ENCODE peak calls at places on chromosomes 7 and 10, in five cellular contexts. G is right lobe of liver, D is cardiac muscle cell, T is psoas muscle, W is adipocyte. Q is an unnamed sample.

GRCh38 chr7:140639366-140640053 is 1.1 kb downstream of the DENND2A start:
- DNase-seq in T (peak; percentile 76), D (no peak), G (no peak), W (peak; percentile 47), Q (no peak)

GRCh38 chr7:105131033-105131656 is 117.1 kb downstream of the KMT2E start:
- DNase-seq in D (no peak), W (no peak), G (no peak), T (no peak), Q (no peak)

GRCh38 chr7:104123786-104124185 is 84.0 kb downstream of the ORC5 start:
- DNase-seq in G (no peak), D (no peak), W (no peak), T (no peak), Q (no peak)

GRCh38 chr10:1515780-1516491 is 221.4 kb downstream of the ADARB2 start:
- DNase-seq in D (no peak), G (no peak), T (no peak), W (no peak), Q (no peak)

GRCh38 chr7:28408974-28409715 is 3.2 kb upstream of the CREB5 start:
- DNase-seq in D (peak; percentile 96), W (peak; percentile 98), G (peak; percentile 74), T (peak; percentile 97), Q (peak; percentile 88)

GRCh38 chr10:10831085-10831484 is 186.6 kb upstream of the CELF2 start:
- DNase-seq in G (no peak), D (no peak), W (peak; percentile 79), T (peak; percentile 75), Q (peak; percentile 54)

GRCh38 chr7:50734246-50734645 is 48.5 kb downstream of the GRB10 start:
- DNase-seq in W (no peak), T (no peak), G (no peak), D (no peak), Q (no peak)

GRCh38 chr10:21599582-21599981 is 65.5 kb downstream of the MLLT10 start:
- DNase-seq in T (no peak), D (no peak), W (no peak), G (no peak), Q (peak; percentile 34)

GRCh38 chr10:71307469-71308085 is 11.5 kb upstream of the SLC29A3 start:
- DNase-seq in D (no peak), G (peak; percentile 88), T (no peak), W (no peak), Q (no peak)

DNA sequence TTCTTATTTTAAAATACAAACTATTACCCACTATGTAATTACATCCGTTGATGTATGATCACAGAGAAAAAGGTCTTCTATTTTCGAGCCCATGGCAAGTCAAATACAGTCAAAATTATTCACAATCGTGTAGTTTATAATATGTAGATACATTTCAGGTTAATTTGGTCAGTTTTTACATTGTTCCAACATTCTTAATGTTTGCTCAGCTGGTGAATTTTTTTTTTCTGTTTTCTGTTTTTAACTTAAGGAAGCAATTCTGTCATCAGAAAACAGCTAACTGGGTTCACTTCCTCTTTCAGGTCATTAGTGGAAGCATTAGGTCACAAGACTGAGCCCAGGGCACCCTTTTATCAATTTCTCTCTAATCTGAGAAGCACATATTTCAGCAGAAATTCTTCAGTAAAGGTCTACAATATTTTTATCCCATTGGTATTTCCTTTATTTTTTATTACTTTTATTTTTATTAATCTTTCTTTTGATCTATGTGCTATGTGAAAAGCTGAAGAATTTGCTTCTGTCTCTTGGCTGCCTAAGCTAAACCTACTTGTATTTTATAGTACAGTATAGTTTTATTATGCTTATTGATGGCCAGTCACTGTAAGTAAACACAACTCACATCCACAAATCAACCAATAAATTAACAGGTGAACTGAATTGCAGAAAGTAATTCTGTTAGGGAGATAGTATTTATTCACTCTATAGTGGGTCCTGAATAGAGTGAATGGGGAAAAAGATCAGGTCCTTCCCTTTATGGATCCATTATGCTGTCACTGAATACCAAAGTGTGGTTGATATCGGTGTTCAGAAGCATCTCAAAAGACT is 84.6 kb downstream of the ICA1 start:
- DNase-seq in W (no peak), T (no peak), D (no peak), G (no peak), Q (no peak)
- H3K4me1 ChIP-seq in W (peaks cover 15% of the 10 kb centered on the region), T (peaks cover 13% of the 10 kb centered on the region), D (no peaks in the 10 kb centered on the region), G (peaks cover 18% of the 10 kb centered on the region), Q (peaks cover 53% of the 10 kb centered on the region)

GRCh38 chr10:91307489-91307888 is 87.0 kb downstream of the PCGF5 start:
- DNase-seq in W (no peak), T (no peak), G (no peak), D (no peak), Q (no peak)
- H3K9me3 ChIP-seq in W (no peaks in the 10 kb centered on the region), T (no peaks in the 10 kb centered on the region), G (no peaks in the 10 kb centered on the region), D (no peaks in the 10 kb centered on the region), Q (no peaks in the 10 kb centered on the region)

DNA sequence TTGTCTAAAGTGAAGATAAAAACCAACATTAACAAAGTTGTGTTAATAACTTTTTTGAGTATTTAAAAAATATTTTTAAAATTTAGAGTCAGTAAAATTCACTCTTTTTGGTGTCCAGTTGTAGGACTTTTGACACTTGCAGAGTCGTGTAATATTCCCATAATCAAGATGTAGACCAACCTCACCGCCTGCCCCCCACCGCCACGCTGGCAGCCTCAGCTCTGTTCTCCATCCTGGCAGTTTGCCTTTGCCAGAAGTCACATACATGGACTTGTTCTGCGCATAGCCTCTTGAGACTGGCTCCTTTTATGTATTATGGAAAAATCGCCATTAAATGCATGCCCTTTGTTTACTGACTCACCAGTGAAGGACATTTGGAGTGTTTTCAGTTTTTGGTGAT is 27.3 kb upstream of the SYCE1 start:
- DNase-seq in G (no peak), W (no peak), T (no peak), D (no peak), Q (no peak)
- H3K27me3 ChIP-seq in G (no peaks in the 10 kb centered on the region), W (peaks cover 37% of the 10 kb centered on the region), T (peaks cover under 1% of the 10 kb centered on the region), D (no peaks in the 10 kb centered on the region), Q (peaks cover 74% of the 10 kb centered on the region)

GRCh38 chr10:63206997-63207952 is 74.1 kb downstream of the NRBF2 start:
- DNase-seq in W (peak; percentile 69), G (no peak), D (peak; percentile 17), T (no peak), Q (no peak)
- H3K4me1 ChIP-seq in W (peaks cover 33% of the 10 kb centered on the region), G (peaks cover 3% of the 10 kb centered on the region), D (peaks cover 42% of the 10 kb centered on the region), T (peaks cover 55% of the 10 kb centered on the region), Q (peaks cover 12% of the 10 kb centered on the region)

GRCh38 chr7:30196408-30196807 is 61.6 kb downstream of the MTURN start:
- DNase-seq in W (no peak), T (no peak), D (no peak), G (no peak), Q (no peak)
- H3K9me3 ChIP-seq in W (peaks cover 21% of the 10 kb centered on the region), T (no peaks in the 10 kb centered on the region), D (no peaks in the 10 kb centered on the region), G (no peaks in the 10 kb centered on the region), Q (peaks cover 14% of the 10 kb centered on the region)

GRCh38 chr10:44355630-44356029 is 29.3 kb downstream of the CXCL12 start:
- DNase-seq in G (no peak), T (no peak), W (no peak), D (no peak), Q (no peak)

GRCh38 chr10:44356139-44357115 is 28.5 kb downstream of the CXCL12 start:
- DNase-seq in W (no peak), D (no peak), T (no peak), G (no peak), Q (no peak)

GRCh38 chr10:44353128-44353390 is 31.8 kb downstream of the CXCL12 start:
- DNase-seq in D (no peak), G (no peak), T (no peak), W (no peak), Q (no peak)

GRCh38 chr10:44353721-44354120 is 31.2 kb downstream of the CXCL12 start:
- DNase-seq in D (no peak), T (no peak), W (no peak), G (no peak), Q (no peak)

GRCh38 chr10:44352316-44353127 is 32.4 kb downstream of the CXCL12 start:
- DNase-seq in D (no peak), T (peak; percentile 79), W (peak; percentile 59), G (no peak), Q (no peak)
- H3K27me3 ChIP-seq in D (no peaks in the 10 kb centered on the region), T (no peaks in the 10 kb centered on the region), W (peaks cover 25% of the 10 kb centered on the region), G (no peaks in the 10 kb centered on the region), Q (no peaks in the 10 kb centered on the region)

DNA sequence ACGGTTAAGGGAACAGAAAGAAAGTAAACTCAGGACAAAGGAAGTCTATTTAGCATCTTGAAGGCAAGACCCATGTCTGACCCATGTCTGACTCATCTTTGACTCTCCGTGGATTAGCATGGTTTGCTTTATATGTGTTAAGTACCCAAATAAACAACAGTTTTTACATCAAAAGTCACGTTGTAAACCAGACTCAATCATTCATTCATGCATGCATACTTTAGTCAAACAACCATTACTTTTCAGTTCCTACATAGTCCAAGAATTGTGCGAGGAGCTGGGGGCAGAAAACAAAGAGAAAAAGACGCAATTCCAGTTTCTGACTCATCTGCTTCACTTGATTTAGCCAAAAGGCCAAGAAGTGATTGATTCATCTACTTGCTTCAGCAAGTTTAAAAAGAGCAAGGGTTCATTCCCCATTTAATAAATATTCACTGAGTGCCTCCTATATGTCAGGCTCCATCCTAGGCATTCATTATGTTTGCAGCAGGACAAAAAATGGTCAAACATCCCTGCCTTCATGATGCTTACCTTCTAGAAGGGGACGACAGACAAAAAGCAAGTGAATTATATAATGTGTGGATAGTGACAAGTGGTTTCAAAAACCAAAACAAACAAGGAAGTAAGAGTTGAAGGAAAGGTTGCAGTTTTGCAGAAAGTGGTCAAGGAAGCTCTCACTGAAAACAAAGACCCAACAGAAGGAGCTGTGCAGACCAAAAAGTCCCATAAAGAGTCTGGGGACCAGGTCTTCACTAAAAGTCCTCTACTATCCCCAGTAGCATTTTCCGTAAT is 116.2 kb downstream of the FAM107B start:
- DNase-seq in G (no peak), T (no peak), D (no peak), W (peak; percentile 54), Q (no peak)
- H3K4me1 ChIP-seq in G (no peaks in the 10 kb centered on the region), T (no peaks in the 10 kb centered on the region), D (peaks cover 16% of the 10 kb centered on the region), W (peaks cover 28% of the 10 kb centered on the region), Q (peaks cover 63% of the 10 kb centered on the region)

DNA sequence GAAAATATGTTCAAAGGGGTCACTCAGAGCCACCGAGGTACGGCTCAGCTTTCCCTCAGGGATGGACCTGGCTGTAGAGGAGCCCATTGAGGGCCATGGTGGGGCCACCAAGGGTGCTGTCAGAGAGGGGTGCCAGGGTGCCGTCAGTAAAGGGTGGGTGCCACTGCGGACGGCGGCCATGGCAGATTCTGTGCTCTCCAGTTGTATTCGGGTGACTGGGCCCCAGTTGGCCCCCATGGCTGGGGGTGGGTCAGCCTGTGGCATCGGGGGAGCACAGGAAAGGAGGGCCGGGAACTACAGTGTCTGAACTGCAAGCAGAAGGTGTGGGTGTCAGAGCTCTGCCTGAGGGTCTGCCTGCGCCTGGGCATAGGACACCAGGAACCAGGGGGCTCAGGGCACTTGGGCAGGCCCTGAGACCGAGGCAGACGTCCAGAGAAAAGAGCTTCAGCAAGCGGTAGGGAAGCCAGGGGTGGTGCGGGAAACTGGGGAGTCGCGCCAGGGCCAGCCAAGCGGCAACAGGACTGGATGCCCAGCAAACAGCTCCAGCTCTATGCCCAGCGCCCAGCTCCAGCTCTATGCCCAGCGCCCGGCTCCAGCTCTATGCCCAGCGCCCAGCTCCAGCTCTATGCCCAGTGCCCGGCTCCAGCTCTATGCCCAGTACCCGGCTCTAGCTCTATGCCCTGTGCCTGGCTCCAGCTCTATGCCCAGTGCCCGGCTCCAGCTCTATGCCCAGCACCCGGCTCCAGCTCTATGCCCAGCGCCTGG is 502.3 kb upstream of the FOXK1 start:
- DNase-seq in D (no peak), T (peak; percentile 28), W (no peak), G (no peak), Q (peak; percentile 65)
- H3K9me3 ChIP-seq in D (no peaks in the 10 kb centered on the region), T (no peaks in the 10 kb centered on the region), W (no peaks in the 10 kb centered on the region), G (no peaks in the 10 kb centered on the region), Q (peaks cover 7% of the 10 kb centered on the region)